ENCODE peak calls at places on chromosomes 16 and 17, in ten cellular contexts. One of them, this sample, is unnamed. For H3K27me3, the result is how much of the 10 kb centered on the place peaks cover.

GRCh38 chr17:10737168-10737622 is 7.4 kb upstream of the TMEM220 start:
- DNase-seq in heart right ventricle: peak
- DNase-seq in CD4-positive, CD25-positive, alpha-beta regulatory T cell: peak
- DNase-seq in mammary epithelial cell: peak
- DNase-seq in right lobe of liver: peak
- DNase-seq in pancreas: peak
- DNase-seq in ascending aorta: no peak
- DNase-seq in left ventricle myocardium inferior: peak
- DNase-seq in dorsolateral prefrontal cortex: peak
- DNase-seq in SJSA1: peak
- DNase-seq in this sample: no peak

GRCh38 chr17:9645858-9646555 is 690 bp downstream of the USP43 start:
- DNase-seq in heart right ventricle: peak
- DNase-seq in CD4-positive, CD25-positive, alpha-beta regulatory T cell: peak
- DNase-seq in mammary epithelial cell: peak
- DNase-seq in right lobe of liver: peak
- DNase-seq in pancreas: peak
- DNase-seq in ascending aorta: no peak
- DNase-seq in left ventricle myocardium inferior: peak
- DNase-seq in dorsolateral prefrontal cortex: peak
- DNase-seq in SJSA1: peak
- DNase-seq in this sample: no peak

GRCh38 chr16:50740747-50741146 is 1.1 kb upstream of the CYLD start:
- DNase-seq in heart right ventricle: no peak
- DNase-seq in CD4-positive, CD25-positive, alpha-beta regulatory T cell: no peak
- DNase-seq in mammary epithelial cell: peak
- DNase-seq in right lobe of liver: no peak
- DNase-seq in pancreas: no peak
- DNase-seq in ascending aorta: no peak
- DNase-seq in left ventricle myocardium inferior: no peak
- DNase-seq in dorsolateral prefrontal cortex: no peak
- DNase-seq in SJSA1: no peak
- DNase-seq in this sample: no peak

GRCh38 chr17:80951121-80952090 is 40.2 kb upstream of the CHMP6 start:
- DNase-seq in heart right ventricle: no peak
- DNase-seq in CD4-positive, CD25-positive, alpha-beta regulatory T cell: peak
- DNase-seq in mammary epithelial cell: no peak
- DNase-seq in right lobe of liver: no peak
- DNase-seq in pancreas: no peak
- DNase-seq in ascending aorta: no peak
- DNase-seq in left ventricle myocardium inferior: no peak
- DNase-seq in dorsolateral prefrontal cortex: no peak
- DNase-seq in SJSA1: no peak
- DNase-seq in this sample: no peak

GRCh38 chr17:83200231-83200699 is 120.9 kb downstream of the METRNL start:
- DNase-seq in heart right ventricle: peak
- DNase-seq in CD4-positive, CD25-positive, alpha-beta regulatory T cell: peak
- DNase-seq in mammary epithelial cell: no peak
- DNase-seq in right lobe of liver: peak
- DNase-seq in pancreas: no peak
- DNase-seq in ascending aorta: peak
- DNase-seq in left ventricle myocardium inferior: peak
- DNase-seq in dorsolateral prefrontal cortex: no peak
- DNase-seq in SJSA1: no peak
- DNase-seq in this sample: no peak

GRCh38 chr17:10337136-10337535 is 35.7 kb downstream of the MYH13 start:
- DNase-seq in heart right ventricle: no peak
- DNase-seq in CD4-positive, CD25-positive, alpha-beta regulatory T cell: no peak
- DNase-seq in mammary epithelial cell: no peak
- DNase-seq in right lobe of liver: no peak
- DNase-seq in pancreas: no peak
- DNase-seq in ascending aorta: no peak
- DNase-seq in left ventricle myocardium inferior: no peak
- DNase-seq in dorsolateral prefrontal cortex: no peak
- DNase-seq in SJSA1: no peak
- DNase-seq in this sample: no peak

GRCh38 chr16:25546781-25547180 is 145.0 kb upstream of the HS3ST4 start:
- DNase-seq in heart right ventricle: no peak
- DNase-seq in CD4-positive, CD25-positive, alpha-beta regulatory T cell: no peak
- DNase-seq in mammary epithelial cell: no peak
- DNase-seq in right lobe of liver: no peak
- DNase-seq in pancreas: no peak
- DNase-seq in ascending aorta: no peak
- DNase-seq in left ventricle myocardium inferior: no peak
- DNase-seq in dorsolateral prefrontal cortex: no peak
- DNase-seq in SJSA1: no peak
- DNase-seq in this sample: no peak

GRCh38 chr17:65243838-65244237 is 106.7 kb downstream of the RGS9 start:
- DNase-seq in heart right ventricle: peak
- DNase-seq in CD4-positive, CD25-positive, alpha-beta regulatory T cell: no peak
- DNase-seq in mammary epithelial cell: peak
- DNase-seq in right lobe of liver: no peak
- DNase-seq in pancreas: no peak
- DNase-seq in ascending aorta: no peak
- DNase-seq in left ventricle myocardium inferior: no peak
- DNase-seq in dorsolateral prefrontal cortex: peak
- DNase-seq in SJSA1: no peak
- DNase-seq in this sample: no peak

GRCh38 chr17:74569392-74570003 is 2.2 kb upstream of the CD300H start:
- DNase-seq in heart right ventricle: no peak
- DNase-seq in CD4-positive, CD25-positive, alpha-beta regulatory T cell: peak
- DNase-seq in mammary epithelial cell: peak
- DNase-seq in right lobe of liver: peak
- DNase-seq in pancreas: no peak
- DNase-seq in ascending aorta: peak
- DNase-seq in left ventricle myocardium inferior: no peak
- DNase-seq in dorsolateral prefrontal cortex: peak
- DNase-seq in SJSA1: peak
- DNase-seq in this sample: peak

GRCh38 chr17:74566132-74566753 is 1.1 kb downstream of the CD300H start:
- DNase-seq in heart right ventricle: no peak
- DNase-seq in CD4-positive, CD25-positive, alpha-beta regulatory T cell: peak
- DNase-seq in mammary epithelial cell: peak
- DNase-seq in right lobe of liver: no peak
- DNase-seq in pancreas: no peak
- DNase-seq in ascending aorta: no peak
- DNase-seq in left ventricle myocardium inferior: no peak
- DNase-seq in dorsolateral prefrontal cortex: no peak
- DNase-seq in SJSA1: peak
- DNase-seq in this sample: no peak

GRCh38 chr17:74568116-74568873 is 986 bp upstream of the CD300H start:
- DNase-seq in heart right ventricle: no peak
- DNase-seq in CD4-positive, CD25-positive, alpha-beta regulatory T cell: no peak
- DNase-seq in mammary epithelial cell: no peak
- DNase-seq in right lobe of liver: no peak
- DNase-seq in pancreas: no peak
- DNase-seq in ascending aorta: no peak
- DNase-seq in left ventricle myocardium inferior: no peak
- DNase-seq in dorsolateral prefrontal cortex: no peak
- DNase-seq in SJSA1: no peak
- DNase-seq in this sample: no peak

GRCh38 chr17:74567397-74567796 is at the start of gene CD300H:
- DNase-seq in heart right ventricle: no peak
- DNase-seq in CD4-positive, CD25-positive, alpha-beta regulatory T cell: no peak
- DNase-seq in mammary epithelial cell: no peak
- DNase-seq in right lobe of liver: no peak
- DNase-seq in pancreas: no peak
- DNase-seq in ascending aorta: no peak
- DNase-seq in left ventricle myocardium inferior: no peak
- DNase-seq in dorsolateral prefrontal cortex: no peak
- DNase-seq in SJSA1: no peak
- DNase-seq in this sample: no peak

DNA sequence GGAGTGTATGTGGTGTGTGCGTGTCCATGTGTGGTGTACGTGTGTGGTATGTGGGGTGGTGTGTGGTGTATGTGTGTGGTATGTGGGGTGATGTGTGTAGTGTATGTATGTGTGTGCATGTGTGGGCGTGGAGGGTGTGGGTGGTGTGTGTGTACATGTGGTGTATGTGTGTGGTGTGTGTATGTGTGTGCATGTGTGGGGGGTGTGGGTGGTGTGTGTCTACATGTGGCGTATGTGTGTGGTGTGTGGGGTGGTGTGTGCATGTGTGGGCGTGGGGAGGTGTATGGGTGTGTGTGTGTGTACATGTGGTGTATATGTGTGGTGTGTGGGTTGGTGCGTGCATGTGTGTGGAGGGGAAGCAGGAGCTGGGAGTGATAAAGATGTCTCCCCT is 1.7 kb upstream of the CD300H start:
- DNase-seq in heart right ventricle: no peak
- DNase-seq in CD4-positive, CD25-positive, alpha-beta regulatory T cell: peak
- DNase-seq in mammary epithelial cell: no peak
- DNase-seq in right lobe of liver: no peak
- DNase-seq in pancreas: no peak
- DNase-seq in ascending aorta: no peak
- DNase-seq in left ventricle myocardium inferior: no peak
- DNase-seq in dorsolateral prefrontal cortex: no peak
- DNase-seq in SJSA1: no peak
- DNase-seq in this sample: no peak
- H3K27me3 ChIP-seq in heart right ventricle: under half
- H3K27me3 ChIP-seq in CD4-positive, CD25-positive, alpha-beta regulatory T cell: under half
- H3K27me3 ChIP-seq in mammary epithelial cell: under half
- H3K27me3 ChIP-seq in right lobe of liver: under half
- H3K27me3 ChIP-seq in pancreas: under half
- H3K27me3 ChIP-seq in ascending aorta: under half
- H3K27me3 ChIP-seq in left ventricle myocardium inferior: half or more
- H3K27me3 ChIP-seq in dorsolateral prefrontal cortex: under half
- H3K27me3 ChIP-seq in SJSA1: under half
- H3K27me3 ChIP-seq in this sample: under half

DNA sequence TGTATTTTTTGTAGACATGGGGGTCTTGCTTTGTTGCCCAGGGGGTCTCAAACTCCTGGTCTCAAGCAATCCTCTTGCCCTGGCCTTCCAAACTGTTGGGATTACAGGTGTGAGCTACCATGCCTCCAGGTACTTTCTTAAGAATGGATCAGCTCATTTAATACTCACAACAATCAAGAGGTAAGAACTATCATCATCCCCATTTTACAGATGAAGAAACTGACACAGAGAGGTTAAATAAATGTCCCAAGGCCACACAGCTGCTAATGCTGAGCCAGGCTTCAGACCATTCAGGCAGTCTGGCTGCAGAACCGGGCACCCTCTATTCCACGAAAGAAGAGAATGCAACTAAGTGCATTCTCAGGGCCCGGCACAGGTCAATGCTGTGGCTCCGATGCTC is 22.0 kb downstream of the CCDC102A start:
- DNase-seq in heart right ventricle: no peak
- DNase-seq in CD4-positive, CD25-positive, alpha-beta regulatory T cell: no peak
- DNase-seq in mammary epithelial cell: no peak
- DNase-seq in right lobe of liver: no peak
- DNase-seq in pancreas: no peak
- DNase-seq in ascending aorta: no peak
- DNase-seq in left ventricle myocardium inferior: no peak
- DNase-seq in dorsolateral prefrontal cortex: no peak
- DNase-seq in SJSA1: no peak
- DNase-seq in this sample: no peak
- H3K27me3 ChIP-seq in heart right ventricle: under half
- H3K27me3 ChIP-seq in CD4-positive, CD25-positive, alpha-beta regulatory T cell: under half
- H3K27me3 ChIP-seq in mammary epithelial cell: under half
- H3K27me3 ChIP-seq in right lobe of liver: under half
- H3K27me3 ChIP-seq in pancreas: under half
- H3K27me3 ChIP-seq in ascending aorta: under half
- H3K27me3 ChIP-seq in left ventricle myocardium inferior: under half
- H3K27me3 ChIP-seq in dorsolateral prefrontal cortex: under half
- H3K27me3 ChIP-seq in SJSA1: under half
- H3K27me3 ChIP-seq in this sample: under half

GRCh38 chr17:48746916-48747444 is 18.4 kb upstream of the HOXB13 start:
- DNase-seq in heart right ventricle: no peak
- DNase-seq in CD4-positive, CD25-positive, alpha-beta regulatory T cell: no peak
- DNase-seq in mammary epithelial cell: no peak
- DNase-seq in right lobe of liver: no peak
- DNase-seq in pancreas: no peak
- DNase-seq in ascending aorta: no peak
- DNase-seq in left ventricle myocardium inferior: no peak
- DNase-seq in dorsolateral prefrontal cortex: no peak
- DNase-seq in SJSA1: no peak
- DNase-seq in this sample: no peak

GRCh38 chr17:48749621-48750553 is 21.3 kb upstream of the HOXB13 start:
- DNase-seq in heart right ventricle: no peak
- DNase-seq in CD4-positive, CD25-positive, alpha-beta regulatory T cell: no peak
- DNase-seq in mammary epithelial cell: no peak
- DNase-seq in right lobe of liver: no peak
- DNase-seq in pancreas: no peak
- DNase-seq in ascending aorta: no peak
- DNase-seq in left ventricle myocardium inferior: no peak
- DNase-seq in dorsolateral prefrontal cortex: no peak
- DNase-seq in SJSA1: no peak
- DNase-seq in this sample: no peak

GRCh38 chr17:48747445-48748363 is 19.2 kb upstream of the HOXB13 start:
- DNase-seq in heart right ventricle: no peak
- DNase-seq in CD4-positive, CD25-positive, alpha-beta regulatory T cell: no peak
- DNase-seq in mammary epithelial cell: no peak
- DNase-seq in right lobe of liver: no peak
- DNase-seq in pancreas: no peak
- DNase-seq in ascending aorta: no peak
- DNase-seq in left ventricle myocardium inferior: no peak
- DNase-seq in dorsolateral prefrontal cortex: no peak
- DNase-seq in SJSA1: no peak
- DNase-seq in this sample: no peak

GRCh38 chr17:48751172-48751571 is 22.6 kb upstream of the HOXB13 start:
- DNase-seq in heart right ventricle: no peak
- DNase-seq in CD4-positive, CD25-positive, alpha-beta regulatory T cell: no peak
- DNase-seq in mammary epithelial cell: no peak
- DNase-seq in right lobe of liver: no peak
- DNase-seq in pancreas: no peak
- DNase-seq in ascending aorta: no peak
- DNase-seq in left ventricle myocardium inferior: no peak
- DNase-seq in dorsolateral prefrontal cortex: no peak
- DNase-seq in SJSA1: no peak
- DNase-seq in this sample: no peak

GRCh38 chr17:48748728-48749566 is 20.4 kb upstream of the HOXB13 start:
- DNase-seq in heart right ventricle: no peak
- DNase-seq in CD4-positive, CD25-positive, alpha-beta regulatory T cell: no peak
- DNase-seq in mammary epithelial cell: no peak
- DNase-seq in right lobe of liver: no peak
- DNase-seq in pancreas: no peak
- DNase-seq in ascending aorta: no peak
- DNase-seq in left ventricle myocardium inferior: no peak
- DNase-seq in dorsolateral prefrontal cortex: no peak
- DNase-seq in SJSA1: no peak
- DNase-seq in this sample: no peak
- H3K27me3 ChIP-seq in heart right ventricle: half or more
- H3K27me3 ChIP-seq in CD4-positive, CD25-positive, alpha-beta regulatory T cell: half or more
- H3K27me3 ChIP-seq in mammary epithelial cell: half or more
- H3K27me3 ChIP-seq in right lobe of liver: half or more
- H3K27me3 ChIP-seq in pancreas: half or more
- H3K27me3 ChIP-seq in ascending aorta: half or more
- H3K27me3 ChIP-seq in left ventricle myocardium inferior: half or more
- H3K27me3 ChIP-seq in dorsolateral prefrontal cortex: half or more
- H3K27me3 ChIP-seq in SJSA1: half or more
- H3K27me3 ChIP-seq in this sample: half or more

GRCh38 chr17:39221572-39221971 is 4.2 kb downstream of the STAC2 start:
- DNase-seq in heart right ventricle: no peak
- DNase-seq in CD4-positive, CD25-positive, alpha-beta regulatory T cell: no peak
- DNase-seq in mammary epithelial cell: no peak
- DNase-seq in right lobe of liver: no peak
- DNase-seq in pancreas: no peak
- DNase-seq in ascending aorta: no peak
- DNase-seq in left ventricle myocardium inferior: no peak
- DNase-seq in dorsolateral prefrontal cortex: no peak
- DNase-seq in SJSA1: no peak
- DNase-seq in this sample: no peak

GRCh38 chr17:39222151-39222550 is 3.6 kb downstream of the STAC2 start:
- DNase-seq in heart right ventricle: no peak
- DNase-seq in CD4-positive, CD25-positive, alpha-beta regulatory T cell: no peak
- DNase-seq in mammary epithelial cell: no peak
- DNase-seq in right lobe of liver: no peak
- DNase-seq in pancreas: no peak
- DNase-seq in ascending aorta: no peak
- DNase-seq in left ventricle myocardium inferior: no peak
- DNase-seq in dorsolateral prefrontal cortex: no peak
- DNase-seq in SJSA1: no peak
- DNase-seq in this sample: no peak

GRCh38 chr17:39223907-39224777 is 1.6 kb downstream of the STAC2 start:
- DNase-seq in heart right ventricle: no peak
- DNase-seq in CD4-positive, CD25-positive, alpha-beta regulatory T cell: no peak
- DNase-seq in mammary epithelial cell: no peak
- DNase-seq in right lobe of liver: no peak
- DNase-seq in pancreas: no peak
- DNase-seq in ascending aorta: no peak
- DNase-seq in left ventricle myocardium inferior: no peak
- DNase-seq in dorsolateral prefrontal cortex: no peak
- DNase-seq in SJSA1: no peak
- DNase-seq in this sample: no peak

GRCh38 chr17:39224778-39225307 is 902 bp downstream of the STAC2 start:
- DNase-seq in heart right ventricle: no peak
- DNase-seq in CD4-positive, CD25-positive, alpha-beta regulatory T cell: no peak
- DNase-seq in mammary epithelial cell: no peak
- DNase-seq in right lobe of liver: no peak
- DNase-seq in pancreas: no peak
- DNase-seq in ascending aorta: no peak
- DNase-seq in left ventricle myocardium inferior: no peak
- DNase-seq in dorsolateral prefrontal cortex: no peak
- DNase-seq in SJSA1: no peak
- DNase-seq in this sample: no peak

GRCh38 chr17:39222866-39223834 is 2.6 kb downstream of the STAC2 start:
- DNase-seq in heart right ventricle: no peak
- DNase-seq in CD4-positive, CD25-positive, alpha-beta regulatory T cell: no peak
- DNase-seq in mammary epithelial cell: no peak
- DNase-seq in right lobe of liver: no peak
- DNase-seq in pancreas: no peak
- DNase-seq in ascending aorta: no peak
- DNase-seq in left ventricle myocardium inferior: no peak
- DNase-seq in dorsolateral prefrontal cortex: no peak
- DNase-seq in SJSA1: no peak
- DNase-seq in this sample: no peak
- H3K27me3 ChIP-seq in heart right ventricle: under half
- H3K27me3 ChIP-seq in CD4-positive, CD25-positive, alpha-beta regulatory T cell: under half
- H3K27me3 ChIP-seq in mammary epithelial cell: under half
- H3K27me3 ChIP-seq in right lobe of liver: under half
- H3K27me3 ChIP-seq in pancreas: under half
- H3K27me3 ChIP-seq in ascending aorta: under half
- H3K27me3 ChIP-seq in left ventricle myocardium inferior: under half
- H3K27me3 ChIP-seq in dorsolateral prefrontal cortex: under half
- H3K27me3 ChIP-seq in SJSA1: under half
- H3K27me3 ChIP-seq in this sample: half or more